ENCODE peak calls at places on chromosomes 3 and 15, in five cellular contexts. I is Peyer's patch, B is transverse colon, R is IMR-90, T is psoas muscle. O is an unnamed sample.
A peak's percentile ranks its signal among the peaks of the same experiment; 100 is the strongest.

GRCh38 chr3:76369170-76369569 is 583.8 kb upstream of the ZNF717 start:
- DNase-seq in R (peak; percentile 69), I (no peak), B (no peak), T (no peak), O (peak; percentile 2)

GRCh38 chr3:30894521-30895289 is at the start of gene GADL1:
- DNase-seq in B (no peak), I (peak; percentile 39), T (peak; percentile 43), R (peak; percentile 8), O (peak; percentile 49)

GRCh38 chr3:42936157-42936981 is 30.4 kb downstream of the ZNF662 start:
- DNase-seq in T (peak; percentile 57), B (peak; percentile 14), R (peak; percentile 16), I (peak; percentile 57), O (no peak)

GRCh38 chr3:66858656-66859381 is 139.3 kb upstream of the KBTBD8 start:
- DNase-seq in I (no peak), B (no peak), T (no peak), R (no peak), O (no peak)

GRCh38 chr15:79172801-79173460 is 82.4 kb upstream of the RASGRF1 start:
- DNase-seq in B (no peak), R (no peak), I (no peak), T (no peak), O (no peak)

GRCh38 chr15:62875626-62876021 is 166.9 kb upstream of the TPM1 start:
- DNase-seq in T (no peak), I (no peak), B (no peak), R (no peak), O (no peak)

GRCh38 chr3:169478566-169479313 is 184.8 kb downstream of the MECOM start:
- DNase-seq in R (peak; percentile 14), I (no peak), T (no peak), B (no peak), O (no peak)

GRCh38 chr3:65936908-65937638 is 101.6 kb downstream of the MAGI1 start:
- DNase-seq in I (no peak), T (no peak), R (no peak), B (no peak), O (no peak)

GRCh38 chr15:25345943-25346342 is 92.9 kb downstream of the UBE3A start:
- DNase-seq in R (peak; percentile 4), I (no peak), B (no peak), T (peak; percentile 44), O (peak; percentile 32)

GRCh38 chr15:55661431-55661830 is 73.3 kb upstream of the PYGO1 start:
- DNase-seq in I (no peak), R (peak; percentile 33), B (no peak), T (no peak), O (peak; percentile 59)

GRCh38 chr3:129131465-129132088 is 10.0 kb upstream of the RAB43 start:
- DNase-seq in B (no peak), R (no peak), I (no peak), T (no peak), O (no peak)

GRCh38 chr3:3191675-3192480 is 12.4 kb upstream of the CRBN start:
- DNase-seq in R (no peak), I (no peak), T (no peak), B (no peak), O (no peak)

GRCh38 chr3:81302045-81302444 is 459.4 kb downstream of the GBE1 start:
- DNase-seq in I (peak; percentile 73), B (peak; percentile 19), T (no peak), R (peak; percentile 48), O (peak; percentile 50)

GRCh38 chr3:65177879-65178484 is 490.2 kb upstream of the ADAMTS9 start:
- DNase-seq in R (no peak), I (no peak), T (no peak), B (no peak), O (no peak)

GRCh38 chr3:169772530-169772950 is 656 bp upstream of the MYNN start:
- DNase-seq in I (peak; percentile 84), R (peak; percentile 81), B (peak; percentile 78), T (peak; percentile 69), O (peak; percentile 70)

GRCh38 chr15:48823237-48823636 is 12.4 kb upstream of the CEP152 start:
- DNase-seq in R (peak; percentile 46), T (no peak), I (no peak), B (no peak), O (no peak)

GRCh38 chr15:59569477-59569876 is 42.1 kb upstream of the GCNT3 start:
- DNase-seq in B (no peak), T (no peak), R (no peak), I (no peak), O (no peak)

GRCh38 chr3:27726240-27726639 is 4.1 kb upstream of the EOMES start:
- DNase-seq in B (no peak), R (no peak), T (no peak), I (no peak), O (no peak)

GRCh38 chr15:43414196-43414595 is 43.3 kb downstream of the TUBGCP4 start:
- DNase-seq in R (no peak), I (no peak), B (no peak), T (no peak), O (no peak)

GRCh38 chr3:193782280-193782654 is 189.3 kb downstream of the OPA1 start:
- DNase-seq in R (no peak), B (peak; percentile 35), T (no peak), I (no peak), O (peak; percentile 96)

GRCh38 chr3:8500208-8500961 is 1.2 kb upstream of the LMCD1 start:
- DNase-seq in I (no peak), T (no peak), B (no peak), R (peak; percentile 81), O (peak; percentile 64)

GRCh38 chr3:56087460-56087859 is 380.8 kb downstream of the ERC2 start:
- DNase-seq in B (no peak), I (no peak), T (no peak), R (no peak), O (no peak)

GRCh38 chr15:63283126-63283525 is 5.7 kb downstream of the APH1B start:
- DNase-seq in B (no peak), I (no peak), R (no peak), T (no peak), O (no peak)

GRCh38 chr3:58857423-58857822 is 190.8 kb upstream of the FAM3D start:
- DNase-seq in R (no peak), T (no peak), B (no peak), I (no peak), O (no peak)

GRCh38 chr3:63993653-63994079 is 29.6 kb downstream of the PSMD6 start:
- DNase-seq in T (peak; percentile 55), B (peak; percentile 68), R (peak; percentile 76), I (peak; percentile 81), O (peak; percentile 63)

GRCh38 chr3:122245513-122246174 is 62.2 kb downstream of the CASR start:
- DNase-seq in I (no peak), B (no peak), R (peak; percentile 78), T (no peak), O (no peak)

GRCh38 chr3:12046406-12046805 is 42.2 kb downstream of the SYN2 start:
- DNase-seq in B (no peak), I (no peak), T (no peak), R (no peak), O (no peak)

GRCh38 chr15:41620536-41621199 is 39.5 kb upstream of the MGA start:
- DNase-seq in R (no peak), I (no peak), T (no peak), B (no peak), O (no peak)
- H3K4me3 ChIP-seq in R (peak overlapping the region; percentile 70), I (peak overlapping the region; percentile 66), T (peak overlapping the region; percentile 72), B (peak overlapping the region; percentile 38), O (peak overlapping the region; percentile 76)

DNA sequence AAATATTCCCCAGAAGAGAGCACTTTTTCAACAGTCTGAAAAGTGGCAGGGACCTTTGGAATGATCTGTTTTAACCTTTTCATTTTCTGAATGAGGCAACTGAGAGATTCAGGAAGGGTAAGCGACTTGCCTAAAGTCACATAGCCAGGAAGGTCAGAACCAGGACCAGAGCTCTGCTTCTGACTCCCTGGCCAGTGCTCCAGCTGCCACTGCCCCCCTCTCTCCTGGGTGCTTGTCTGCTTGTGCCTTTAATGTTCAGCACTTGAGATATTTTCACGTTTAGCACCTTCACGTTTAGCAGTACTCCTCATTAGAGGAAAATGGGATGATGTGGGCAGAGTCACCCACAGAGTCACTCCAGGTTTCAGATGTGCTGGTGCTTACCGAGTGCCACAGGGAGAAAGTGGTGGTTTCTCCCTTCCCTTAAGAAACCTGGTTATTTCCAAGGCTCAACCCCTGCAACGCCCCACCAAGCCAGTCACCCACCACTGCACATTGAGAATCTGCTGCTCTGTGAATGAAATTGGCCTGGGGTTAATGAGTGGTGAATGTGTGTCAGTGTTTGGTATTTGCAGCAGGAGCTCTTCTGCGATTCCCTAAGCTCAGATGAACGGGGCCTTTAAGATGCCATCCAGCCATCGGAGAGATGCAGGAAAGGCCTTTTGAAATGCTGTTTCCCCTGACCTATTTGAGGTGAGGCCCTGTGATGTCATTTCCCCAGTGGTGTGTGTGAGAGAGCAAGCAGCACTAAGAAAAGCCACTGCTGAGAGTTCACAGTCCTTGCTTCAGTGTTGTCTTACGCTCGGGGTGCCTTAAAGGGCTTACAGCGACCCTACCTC is 68.6 kb downstream of the SMAD3 start:
- DNase-seq in I (peak; percentile 85), B (peak; percentile 54), R (peak; percentile 82), T (no peak), O (no peak)
- H3K4me1 ChIP-seq in I (peaks cover 59% of the 10 kb centered on the region), B (peaks cover 41% of the 10 kb centered on the region), R (peaks cover 73% of the 10 kb centered on the region), T (peaks cover 99% of the 10 kb centered on the region), O (peaks cover 75% of the 10 kb centered on the region)

GRCh38 chr15:29935296-29936020 is 113.2 kb upstream of the TJP1 start:
- DNase-seq in I (peak; percentile 73), T (no peak), R (no peak), B (peak; percentile 70), O (peak; percentile 41)
- H3K4me3 ChIP-seq in I (no peak overlapping the region), T (no peak overlapping the region), R (no peak overlapping the region), B (no peak overlapping the region), O (no peak overlapping the region)

GRCh38 chr3:39810647-39811161 is 1.3 kb downstream of the MYRIP start:
- DNase-seq in B (no peak), T (no peak), I (no peak), R (no peak), O (no peak)

GRCh38 chr3:39809181-39809994 is at the start of gene MYRIP:
- DNase-seq in T (peak; percentile 51), I (peak; percentile 76), B (peak; percentile 81), R (no peak), O (peak; percentile 65)

GRCh38 chr3:39809995-39810595 is 686 bp downstream of the MYRIP start:
- DNase-seq in R (no peak), B (no peak), I (no peak), T (no peak), O (no peak)

GRCh38 chr3:39812537-39812936 is 3.1 kb downstream of the MYRIP start:
- DNase-seq in I (peak; percentile 56), T (no peak), B (peak; percentile 36), R (no peak), O (no peak)

DNA sequence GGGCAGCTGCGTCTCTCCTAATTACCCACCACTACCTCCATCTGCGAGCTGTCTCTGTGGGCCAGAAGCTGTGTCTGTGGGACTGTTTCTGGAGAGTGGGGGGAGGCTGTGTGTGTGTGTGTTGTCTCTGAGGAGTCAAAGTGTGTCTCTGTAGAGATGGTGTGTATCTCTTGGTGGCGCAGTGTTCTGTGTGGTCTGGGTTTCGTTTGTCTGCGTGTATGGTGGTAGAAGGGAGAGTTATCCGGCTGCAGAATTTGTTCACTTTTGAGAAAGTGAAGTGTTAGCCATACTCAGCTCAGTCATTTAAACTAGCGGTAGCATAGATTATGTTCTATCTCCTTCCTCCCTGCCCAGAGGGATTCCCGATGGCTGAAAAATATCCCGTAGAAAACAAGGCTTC is 2.2 kb downstream of the MYRIP start:
- DNase-seq in R (no peak), I (no peak), T (no peak), B (no peak), O (no peak)
- H3K4me1 ChIP-seq in R (no peaks in the 10 kb centered on the region), I (peaks cover 11% of the 10 kb centered on the region), T (peaks cover 15% of the 10 kb centered on the region), B (peaks cover 14% of the 10 kb centered on the region), O (peaks cover 7% of the 10 kb centered on the region)

O was measured in Caco-2.